ENCODE peak calls at places on chromosome 22, in ten cellular contexts. V is epithelial cell of esophagus; W is body of pancreas; H is astrocyte of the spinal cord; N is glutamatergic neuron; L is fibroblast of the aortic adventitia; J is AG10803; K is PC-9; O is CD4-positive, alpha-beta T cell; E is PC-3. U is an unnamed sample.

GRCh38 chr22:26589845-26590524 is at the start of gene TPST2:
- DNase-seq in V (peak), W (peak), H (peak), N (peak), L (peak), J (peak), K (peak), O (peak), E (peak), U (peak)

GRCh38 chr22:36366291-36366708 is 21.5 kb downstream of the MYH9 start:
- DNase-seq in V (peak), W (no peak), H (no peak), N (no peak), L (peak), J (no peak), K (peak), O (no peak), E (no peak), U (no peak)

GRCh38 chr22:48391171-48391711 is 1436.4 kb downstream of the BRD1 start:
- DNase-seq in V (no peak), W (no peak), H (no peak), N (no peak), L (no peak), J (no peak), K (no peak), O (no peak), E (no peak), U (no peak)

GRCh38 chr22:48440176-48440575 is 1387.5 kb downstream of the BRD1 start:
- DNase-seq in V (no peak), W (no peak), H (no peak), N (no peak), L (no peak), J (no peak), K (no peak), O (no peak), E (no peak), U (no peak)

GRCh38 chr22:27170491-27170890 is 513.1 kb downstream of the MIAT start:
- DNase-seq in V (peak), W (peak), H (peak), N (no peak), L (peak), J (peak), K (no peak), O (no peak), E (no peak), U (no peak)

GRCh38 chr22:40376149-40376548 is 5.8 kb downstream of the SGSM3 start:
- DNase-seq in V (no peak), W (no peak), H (no peak), N (no peak), L (no peak), J (no peak), K (no peak), O (no peak), E (no peak), U (peak)

GRCh38 chr22:45493286-45493771 is 9.4 kb upstream of the FBLN1 start:
- DNase-seq in V (no peak), W (no peak), H (peak), N (no peak), L (peak), J (peak), K (no peak), O (no peak), E (no peak), U (no peak)

GRCh38 chr22:49786976-49787843 is 40.5 kb downstream of the BRD1 start:
- DNase-seq in V (no peak), W (no peak), H (no peak), N (no peak), L (no peak), J (no peak), K (no peak), O (no peak), E (no peak), U (no peak)

GRCh38 chr22:44638966-44639739 is 62.9 kb upstream of the PRR5 start:
- DNase-seq in V (no peak), W (no peak), H (peak), N (no peak), L (peak), J (peak), K (no peak), O (no peak), E (no peak), U (no peak)

GRCh38 chr22:28942801-28943500 is 59.6 kb downstream of the ZNRF3 start:
- DNase-seq in V (no peak), W (no peak), H (no peak), N (no peak), L (no peak), J (no peak), K (no peak), O (no peak), E (no peak), U (no peak)

GRCh38 chr22:50620861-50621490 is 7.0 kb downstream of the ARSA start:
- DNase-seq in V (no peak), W (no peak), H (peak), N (no peak), L (no peak), J (no peak), K (no peak), O (peak), E (peak), U (peak)

GRCh38 chr22:46767249-46767985 is 5.0 kb downstream of the TBC1D22A start:
- DNase-seq in V (no peak), W (no peak), H (no peak), N (no peak), L (no peak), J (no peak), K (no peak), O (no peak), E (no peak), U (no peak)

GRCh38 chr22:41976070-41976901 is 7.0 kb downstream of the SEPTIN3 start:
- DNase-seq in V (peak), W (peak), H (no peak), N (peak), L (no peak), J (no peak), K (no peak), O (peak), E (no peak), U (no peak)

GRCh38 chr22:44351685-44352377 is 39.1 kb upstream of the SHISAL1 start:
- DNase-seq in V (peak), W (no peak), H (peak), N (peak), L (peak), J (peak), K (peak), O (no peak), E (peak), U (no peak)

GRCh38 chr22:48605856-48606255 is 1221.8 kb downstream of the BRD1 start:
- DNase-seq in V (no peak), W (peak), H (no peak), N (no peak), L (no peak), J (no peak), K (no peak), O (no peak), E (no peak), U (no peak)

GRCh38 chr22:25774575-25775026 is 32.6 kb downstream of the MYO18B start:
- DNase-seq in V (no peak), W (no peak), H (no peak), N (peak), L (no peak), J (no peak), K (no peak), O (no peak), E (peak), U (peak)

GRCh38 chr22:49580024-49580423 is 247.6 kb downstream of the BRD1 start:
- DNase-seq in V (no peak), W (no peak), H (no peak), N (no peak), L (no peak), J (no peak), K (no peak), O (no peak), E (no peak), U (no peak)

GRCh38 chr22:47484960-47485571 is 722.6 kb downstream of the TBC1D22A start:
- DNase-seq in V (no peak), W (no peak), H (no peak), N (no peak), L (no peak), J (no peak), K (no peak), O (no peak), E (no peak), U (peak)

GRCh38 chr22:27990879-27991278 is 71.8 kb upstream of the PITPNB start:
- DNase-seq in V (peak), W (peak), H (peak), N (peak), L (peak), J (peak), K (no peak), O (no peak), E (peak), U (peak)

GRCh38 chr22:21567456-21568206 is at the start of gene UBE2L3:
- DNase-seq in V (peak), W (peak), H (peak), N (peak), L (peak), J (peak), K (peak), O (peak), E (peak), U (peak)

GRCh38 chr22:44701824-44702478 is at the start of gene PRR5:
- DNase-seq in V (peak), W (peak), H (peak), N (peak), L (peak), J (peak), K (no peak), O (peak), E (peak), U (peak)

GRCh38 chr22:48961705-48962104 is 866.0 kb downstream of the BRD1 start:
- DNase-seq in V (no peak), W (no peak), H (no peak), N (no peak), L (no peak), J (no peak), K (no peak), O (no peak), E (no peak), U (no peak)

GRCh38 chr22:19803736-19804267 is 43.2 kb downstream of the TBX1 start:
- DNase-seq in V (no peak), W (peak), H (no peak), N (no peak), L (no peak), J (no peak), K (no peak), O (no peak), E (no peak), U (no peak)

GRCh38 chr22:30424471-30425326 is 869 bp upstream of the MTFP1 start:
- DNase-seq in V (peak), W (no peak), H (no peak), N (no peak), L (no peak), J (no peak), K (no peak), O (no peak), E (no peak), U (peak)

GRCh38 chr22:30425327-30425615 is 297 bp upstream of the MTFP1 start:
- DNase-seq in V (no peak), W (no peak), H (no peak), N (no peak), L (no peak), J (no peak), K (no peak), O (no peak), E (no peak), U (no peak)

GRCh38 chr22:30426395-30427353 is 1.1 kb downstream of the MTFP1 start:
- DNase-seq in V (peak), W (peak), H (peak), N (peak), L (peak), J (peak), K (peak), O (peak), E (peak), U (peak)

GRCh38 chr22:30423959-30424380 is 1.6 kb upstream of the MTFP1 start:
- DNase-seq in V (peak), W (peak), H (peak), N (peak), L (peak), J (peak), K (peak), O (peak), E (peak), U (peak)

DNA sequence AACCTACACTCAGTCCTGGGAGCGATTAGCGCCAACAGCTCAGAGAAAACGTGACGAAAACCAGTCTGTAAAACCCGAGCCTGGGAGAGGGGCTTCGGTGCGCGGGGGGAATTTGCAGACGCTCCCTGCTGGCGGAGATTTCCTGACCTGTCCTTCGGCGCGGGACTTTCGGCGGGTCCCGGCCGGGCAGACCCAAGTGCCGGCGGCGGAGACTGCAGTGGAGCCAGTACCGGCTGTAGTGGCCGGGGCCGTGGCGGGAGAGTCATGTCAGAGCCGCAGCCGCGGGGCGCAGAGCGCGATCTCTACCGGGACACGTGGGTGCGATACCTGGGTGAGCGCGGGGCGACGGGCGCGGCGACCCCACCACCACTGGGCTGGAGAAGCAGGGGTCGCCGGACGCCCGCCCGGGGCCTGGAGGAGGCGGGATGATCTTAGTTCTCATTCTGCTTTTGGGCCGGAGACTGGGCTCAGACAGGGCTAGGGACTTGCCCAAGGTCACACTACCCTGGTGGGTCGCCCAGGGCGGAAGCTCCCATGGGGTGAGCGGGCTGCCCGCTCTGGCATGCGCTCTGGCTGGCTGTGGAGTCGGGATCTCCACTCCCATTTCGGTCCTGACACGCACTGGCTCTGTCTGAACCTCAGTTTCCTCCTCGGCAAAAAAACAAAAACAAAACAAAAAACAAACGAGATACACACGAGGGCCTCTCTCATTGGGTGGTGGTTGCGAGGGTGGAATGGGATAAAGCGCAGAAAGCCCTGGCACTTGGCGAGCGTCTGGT is at the start of gene MTFP1:
- DNase-seq in V (peak), W (peak), H (peak), N (peak), L (peak), J (peak), K (no peak), O (peak), E (peak), U (peak)
- TF ChIP-seq CTCF in V (no peak), W (no peak), H (no peak), N (no peak), L (no peak), J (no peak), K (no peak), O (no peak), E (no peak), U (no peak)

GRCh38 chr22:18023509-18024275 is 669 bp downstream of the MICAL3 start:
- DNase-seq in V (peak), W (peak), H (peak), N (peak), L (peak), J (peak), K (peak), O (peak), E (peak), U (peak)
- TF ChIP-seq CTCF in V (no peak), W (no peak), H (no peak), N (no peak), L (no peak), J (no peak), K (no peak), O (no peak), E (no peak), U (no peak)

GRCh38 chr22:23789638-23790037 is 2.9 kb downstream of the SMARCB1 start:
- DNase-seq in V (no peak), W (no peak), H (no peak), N (no peak), L (no peak), J (no peak), K (no peak), O (no peak), E (no peak), U (peak)
- TF ChIP-seq CTCF in V (no peak), W (no peak), H (peak), N (no peak), L (no peak), J (no peak), K (no peak), O (no peak), E (no peak), U (peak)

GRCh38 chr22:37419370-37419915 is 7.8 kb downstream of the ELFN2 start:
- DNase-seq in V (peak), W (no peak), H (no peak), N (no peak), L (no peak), J (no peak), K (no peak), O (no peak), E (no peak), U (no peak)
- TF ChIP-seq CTCF in V (no peak), W (no peak), H (no peak), N (no peak), L (no peak), J (no peak), K (no peak), O (no peak), E (no peak), U (no peak)